ENCODE peak calls at places on chromosome 1, in nine cellular contexts. L is thoracic aorta, U is brain microvascular endothelial cell, R is AG09309, O is foreskin fibroblast, T is AG10803, D is esophagus squamous epithelium, K is kidney epithelial cell, H is lower lobe of right lung. V is an unnamed sample.

GRCh38 chr1:85219853-85220610 is 19.2 kb upstream of the SYDE2 start:
- DNase-seq in L (no peak), U (no peak), R (no peak), O (no peak), T (no peak), D (no peak), K (no peak), H (no peak), V (no peak)

GRCh38 chr1:167166703-167167100 is 54.0 kb upstream of the POU2F1 start:
- DNase-seq in L (no peak), U (no peak), R (no peak), O (no peak), T (no peak), D (no peak), K (no peak), H (no peak), V (no peak)

GRCh38 chr1:101089608-101090007 is 64.0 kb upstream of the DPH5 start:
- DNase-seq in L (no peak), U (no peak), R (no peak), O (no peak), T (no peak), D (no peak), K (no peak), H (no peak), V (no peak)

GRCh38 chr1:29382851-29383588 is 146.7 kb downstream of the PTPRU start:
- DNase-seq in L (no peak), U (no peak), R (no peak), O (no peak), T (no peak), D (no peak), K (no peak), H (no peak), V (no peak)

GRCh38 chr1:181057079-181057478 is 23.3 kb downstream of the MR1 start:
- DNase-seq in L (no peak), U (no peak), R (no peak), O (no peak), T (peak), D (no peak), K (no peak), H (no peak), V (no peak)

GRCh38 chr1:20198918-20199317 is 12.6 kb upstream of the PLA2G2C start:
- DNase-seq in L (no peak), U (no peak), R (no peak), O (no peak), T (no peak), D (no peak), K (no peak), H (no peak), V (no peak)

GRCh38 chr1:173149887-173150286 is 57.2 kb downstream of the TNFSF4 start:
- DNase-seq in L (no peak), U (peak), R (peak), O (peak), T (peak), D (no peak), K (no peak), H (no peak), V (no peak)

GRCh38 chr1:183374825-183375224 is 43.4 kb downstream of the NMNAT2 start:
- DNase-seq in L (no peak), U (no peak), R (no peak), O (no peak), T (no peak), D (no peak), K (no peak), H (no peak), V (no peak)

GRCh38 chr1:33211972-33212371 is 30.1 kb upstream of the TRIM62 start:
- DNase-seq in L (no peak), U (no peak), R (no peak), O (no peak), T (no peak), D (no peak), K (no peak), H (no peak), V (no peak)

GRCh38 chr1:222928212-222928611 is 113.4 kb downstream of the DISP1 start:
- DNase-seq in L (no peak), U (peak), R (no peak), O (peak), T (peak), D (no peak), K (no peak), H (peak), V (no peak)

GRCh38 chr1:71944006-71944405 is 338.3 kb downstream of the NEGR1 start:
- DNase-seq in L (no peak), U (no peak), R (no peak), O (no peak), T (no peak), D (no peak), K (no peak), H (no peak), V (no peak)

GRCh38 chr1:109622895-109623294 is 3.3 kb downstream of the AMPD2 start:
- DNase-seq in L (no peak), U (no peak), R (no peak), O (no peak), T (no peak), D (no peak), K (no peak), H (no peak), V (no peak)

GRCh38 chr1:1061682-1062363 is 12.3 kb downstream of the RNF223 start:
- DNase-seq in L (no peak), U (no peak), R (no peak), O (no peak), T (no peak), D (no peak), K (no peak), H (no peak), V (no peak)

GRCh38 chr1:172547071-172547470 is 14.1 kb downstream of the SUCO start:
- DNase-seq in L (no peak), U (no peak), R (no peak), O (no peak), T (no peak), D (no peak), K (no peak), H (no peak), V (no peak)

GRCh38 chr1:17098440-17099317 is 20.6 kb downstream of the PADI2 start:
- DNase-seq in L (no peak), U (no peak), R (no peak), O (no peak), T (peak), D (no peak), K (no peak), H (no peak), V (no peak)

GRCh38 chr1:213003281-213003680 is 12.4 kb downstream of the ANGEL2 start:
- DNase-seq in L (no peak), U (no peak), R (no peak), O (no peak), T (no peak), D (no peak), K (no peak), H (no peak), V (no peak)

GRCh38 chr1:213008564-213008963 is 7.1 kb downstream of the ANGEL2 start:
- DNase-seq in L (no peak), U (no peak), R (no peak), O (no peak), T (no peak), D (no peak), K (no peak), H (no peak), V (no peak)
- H3K4me3 ChIP-seq in L (no peak), U (no peak), R (no peak), O (no peak), T (no peak), D (no peak), K (no peak), H (no peak), V (no peak)

DNA sequence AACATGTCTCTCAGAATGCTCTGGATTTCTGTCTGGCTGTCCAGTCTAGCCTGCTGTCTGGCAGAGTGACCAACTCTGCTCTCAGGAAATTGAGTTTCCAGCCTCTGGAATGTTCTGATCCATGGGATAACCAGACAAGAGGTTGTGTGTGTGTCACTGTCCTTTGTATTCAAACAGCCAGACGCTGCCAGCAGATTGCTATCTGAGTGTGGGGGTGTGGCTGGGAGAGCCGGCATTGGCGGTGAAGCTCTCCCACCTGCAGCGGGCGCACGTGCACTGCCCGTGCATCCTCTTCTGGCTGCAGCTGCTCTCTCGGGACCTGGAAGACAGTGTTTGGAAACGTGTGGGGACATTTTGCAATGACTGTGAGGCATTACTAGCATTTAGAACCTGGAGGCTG is 26.1 kb downstream of the PKP1 start:
- DNase-seq in L (no peak), U (peak), R (no peak), O (no peak), T (peak), D (no peak), K (peak), H (peak), V (no peak)
- TF ChIP-seq CTCF in L (no peak), U (peak), R (no peak), O (no peak), T (no peak), D (no peak), K (peak), H (peak), V (no peak)

DNA sequence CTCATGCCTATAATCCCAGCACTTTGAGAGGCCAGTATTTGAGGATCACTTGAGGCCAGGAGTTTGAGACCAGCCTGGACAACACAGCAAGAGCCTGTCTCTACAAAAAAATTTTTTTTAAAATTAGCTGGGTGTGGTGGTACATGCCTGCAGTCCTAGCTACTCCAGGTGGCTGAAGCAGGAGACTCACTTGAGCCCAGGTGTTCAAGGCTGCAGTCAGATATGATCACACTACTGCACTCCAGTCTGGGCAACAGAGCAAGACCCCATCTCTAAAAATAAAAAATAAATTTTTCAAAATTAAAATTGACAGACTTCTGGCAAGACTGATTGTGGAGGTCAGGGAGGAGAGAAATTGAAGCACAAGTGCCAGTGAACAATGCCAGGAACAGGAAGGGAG is 60.8 kb downstream of the ST3GAL3 start:
- DNase-seq in L (no peak), U (no peak), R (no peak), O (no peak), T (no peak), D (no peak), K (no peak), H (no peak), V (no peak)
- H3K4me3 ChIP-seq in L (no peak), U (no peak), R (no peak), O (no peak), T (no peak), D (no peak), K (no peak), H (no peak), V (no peak)

DNA sequence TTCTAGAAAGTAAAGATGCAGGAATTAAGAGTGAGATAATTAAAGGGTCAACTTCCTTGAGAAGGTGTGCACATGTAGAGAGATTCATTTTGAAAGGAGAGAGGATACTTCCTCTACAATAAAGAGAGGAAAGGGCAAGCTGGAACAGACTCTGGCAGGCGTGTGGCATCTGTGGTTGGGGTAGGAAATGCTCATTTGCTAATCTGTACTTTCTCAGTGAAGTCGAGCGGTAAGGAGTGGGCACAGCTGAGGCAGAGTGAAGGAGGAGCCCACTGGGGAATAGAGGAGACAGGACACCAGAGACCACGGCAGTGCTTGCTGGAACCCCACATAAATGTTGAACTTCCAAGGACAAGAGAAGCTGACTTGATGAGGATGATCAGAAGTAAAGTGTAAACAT is 49.1 kb downstream of the PCSK9 start:
- DNase-seq in L (no peak), U (no peak), R (no peak), O (no peak), T (no peak), D (no peak), K (no peak), H (no peak), V (no peak)
- TF ChIP-seq CTCF in L (no peak), U (no peak), R (no peak), O (no peak), T (no peak), D (no peak), K (no peak), H (no peak), V (no peak)

DNA sequence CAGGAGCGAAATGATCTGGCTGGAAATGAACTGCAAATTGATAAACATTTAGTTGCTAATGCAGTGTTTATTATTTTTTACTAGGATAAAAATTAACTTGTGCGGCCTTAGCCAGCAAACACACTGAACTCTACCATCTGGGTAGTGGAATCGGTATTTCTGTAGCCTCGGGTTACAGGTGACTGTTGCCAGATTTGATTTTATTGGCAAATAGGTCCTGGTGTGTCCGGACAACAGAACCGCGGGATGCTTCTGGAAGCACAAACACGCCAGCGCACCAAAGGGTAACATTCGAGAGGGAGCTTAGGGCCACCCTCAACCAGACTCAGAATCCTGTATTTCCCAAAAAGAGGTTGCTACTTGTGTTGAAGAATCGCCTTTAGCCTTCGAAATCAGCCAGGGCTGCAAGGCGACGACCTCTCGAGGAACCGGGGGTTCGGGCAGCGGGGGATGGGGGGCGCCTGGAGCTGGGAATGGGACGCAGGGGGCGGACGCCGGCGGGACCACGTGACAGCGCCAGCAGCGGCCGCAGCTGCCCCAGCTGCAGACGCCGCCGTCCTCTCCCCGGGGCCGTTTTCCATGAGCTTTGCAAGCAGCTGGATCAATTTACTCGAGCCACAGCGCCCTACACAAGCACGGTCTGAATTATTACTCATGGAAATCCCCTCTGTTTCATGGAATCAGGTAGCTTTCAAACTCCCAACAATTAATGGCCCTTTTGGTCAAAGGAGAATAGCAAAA is 158.8 kb downstream of the TOMM20 start:
- DNase-seq in L (no peak), U (peak), R (no peak), O (peak), T (peak), D (no peak), K (no peak), H (peak), V (peak)
- H3K4me3 ChIP-seq in L (peak), U (peak), R (peak), O (peak), T (peak), D (peak), K (no peak), H (peak), V (peak)

DNA sequence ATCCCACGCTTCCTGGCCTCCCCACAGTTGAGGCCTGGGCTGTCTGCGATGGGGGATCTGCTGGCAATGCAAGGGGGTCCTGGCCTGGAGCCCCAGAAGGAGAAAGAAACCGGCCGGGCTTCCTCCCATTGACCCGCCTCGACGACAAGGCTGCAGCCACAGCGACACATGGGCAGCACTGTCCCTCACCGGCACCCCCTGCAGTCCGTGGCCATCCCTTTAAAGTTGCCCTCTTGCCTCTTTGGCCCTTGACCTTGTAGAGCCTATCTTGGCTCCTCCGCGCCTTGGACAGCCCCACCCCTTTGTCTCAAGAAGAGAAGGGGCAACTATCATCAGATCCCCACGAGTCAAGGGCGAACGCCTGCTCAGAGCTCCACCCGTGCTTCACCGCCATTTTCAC is 106.0 kb downstream of the CASZ1 start:
- DNase-seq in L (no peak), U (no peak), R (no peak), O (no peak), T (no peak), D (no peak), K (no peak), H (no peak), V (no peak)
- TF ChIP-seq CTCF in L (no peak), U (no peak), R (no peak), O (no peak), T (peak), D (no peak), K (no peak), H (no peak), V (no peak)